ENCODE peak calls at places on chromosomes 11 and 22, in seven cellular contexts. H is astrocyte; Q is AG10803; J is CD8-positive, alpha-beta T cell; S is A549; U is astrocyte of the spinal cord; N is cardiac muscle cell. E is an unnamed sample.

GRCh38 chr11:46336781-46337180 is 10.5 kb upstream of the DGKZ start:
- DNase-seq in H (peak), Q (peak), J (no peak), S (no peak), U (no peak), N (no peak), E (no peak)

GRCh38 chr11:71425851-71426250 is 22.3 kb downstream of the DHCR7 start:
- DNase-seq in H (no peak), Q (no peak), J (no peak), S (no peak), U (no peak), N (no peak), E (no peak)

GRCh38 chr11:58592760-58593472 is 14.1 kb downstream of the ZFP91 start:
- DNase-seq in H (no peak), Q (no peak), J (no peak), S (no peak), U (no peak), N (no peak), E (no peak)

GRCh38 chr22:45540122-45540521 is 37.4 kb downstream of the FBLN1 start:
- DNase-seq in H (no peak), Q (no peak), J (no peak), S (no peak), U (peak), N (no peak), E (no peak)

GRCh38 chr22:45584121-45584570 is 81.5 kb downstream of the FBLN1 start:
- DNase-seq in H (peak), Q (peak), J (no peak), S (peak), U (no peak), N (no peak), E (no peak)

GRCh38 chr22:44438056-44438455 is 60.0 kb downstream of the RTL6 start:
- DNase-seq in H (no peak), Q (no peak), J (no peak), S (no peak), U (no peak), N (no peak), E (peak)

GRCh38 chr11:79439893-79440450 is 858 bp downstream of the TENM4 start:
- DNase-seq in H (peak), Q (no peak), J (no peak), S (no peak), U (peak), N (peak), E (no peak)

GRCh38 chr11:10197091-10197490 is 96.9 kb downstream of the SBF2 start:
- DNase-seq in H (no peak), Q (peak), J (no peak), S (no peak), U (no peak), N (no peak), E (no peak)

GRCh38 chr22:25700996-25701815 is 40.8 kb upstream of the MYO18B start:
- DNase-seq in H (peak), Q (peak), J (no peak), S (no peak), U (peak), N (peak), E (peak)

GRCh38 chr22:36352775-36353507 is 34.8 kb downstream of the MYH9 start:
- DNase-seq in H (peak), Q (no peak), J (peak), S (peak), U (peak), N (no peak), E (no peak)

GRCh38 chr11:111777094-111778046 is 11.2 kb upstream of the PPP2R1B start:
- DNase-seq in H (peak), Q (peak), J (peak), S (peak), U (peak), N (peak), E (no peak)

GRCh38 chr22:37696657-37697539 is at the start of gene TRIOBP:
- DNase-seq in H (peak), Q (peak), J (peak), S (peak), U (peak), N (peak), E (peak)

GRCh38 chr11:89381094-89381493 is 110.1 kb downstream of the NOX4 start:
- DNase-seq in H (peak), Q (peak), J (no peak), S (peak), U (peak), N (no peak), E (no peak)

GRCh38 chr11:70501026-70501901 is 102.9 kb downstream of the CTTN start:
- DNase-seq in H (no peak), Q (peak), J (no peak), S (no peak), U (no peak), N (no peak), E (peak)

GRCh38 chr22:31818481-31819392 is 64.9 kb downstream of the DEPDC5 start:
- DNase-seq in H (peak), Q (peak), J (no peak), S (peak), U (peak), N (no peak), E (no peak)

GRCh38 chr11:124648610-124649009 is 24.9 kb downstream of the SIAE start:
- DNase-seq in H (no peak), Q (no peak), J (no peak), S (no peak), U (no peak), N (no peak), E (no peak)

GRCh38 chr11:130549393-130549999 is 101.1 kb downstream of the ADAMTS15 start:
- DNase-seq in H (no peak), Q (no peak), J (no peak), S (peak), U (no peak), N (no peak), E (no peak)

GRCh38 chr22:30783021-30783420 is 88.3 kb downstream of the OSBP2 start:
- DNase-seq in H (no peak), Q (no peak), J (no peak), S (no peak), U (no peak), N (no peak), E (no peak)

GRCh38 chr22:47294222-47294532 is 531.7 kb downstream of the TBC1D22A start:
- DNase-seq in H (peak), Q (peak), J (no peak), S (peak), U (peak), N (no peak), E (peak)

GRCh38 chr22:29994941-29995340 is 85.3 kb upstream of the HORMAD2 start:
- DNase-seq in H (peak), Q (peak), J (no peak), S (peak), U (peak), N (no peak), E (peak)

GRCh38 chr11:32107647-32108046 is 16.8 kb downstream of the RCN1 start:
- DNase-seq in H (no peak), Q (no peak), J (no peak), S (no peak), U (no peak), N (no peak), E (no peak)

GRCh38 chr22:45459235-45459634 is 43.4 kb upstream of the FBLN1 start:
- DNase-seq in H (no peak), Q (no peak), J (no peak), S (no peak), U (no peak), N (no peak), E (no peak)

GRCh38 chr22:24525416-24526037 is 29.4 kb downstream of the GUCD1 start:
- DNase-seq in H (peak), Q (peak), J (peak), S (peak), U (peak), N (peak), E (peak)

GRCh38 chr11:95849087-95849825 is 59.0 kb downstream of the CEP57 start:
- DNase-seq in H (peak), Q (peak), J (peak), S (peak), U (peak), N (peak), E (peak)

GRCh38 chr22:20575724-20576444 is 68.5 kb downstream of the MED15 start:
- DNase-seq in H (no peak), Q (no peak), J (no peak), S (no peak), U (no peak), N (no peak), E (no peak)

GRCh38 chr22:49017769-49018330 is 809.8 kb downstream of the BRD1 start:
- DNase-seq in H (no peak), Q (no peak), J (peak), S (no peak), U (no peak), N (no peak), E (no peak)

GRCh38 chr11:72821221-72821919 is 7.2 kb downstream of the ATG16L2 start:
- DNase-seq in H (no peak), Q (no peak), J (no peak), S (no peak), U (no peak), N (no peak), E (peak)

GRCh38 chr22:49570032-49570848 is 257.4 kb downstream of the BRD1 start:
- DNase-seq in H (no peak), Q (no peak), J (no peak), S (no peak), U (no peak), N (no peak), E (no peak)

GRCh38 chr22:19038728-19039447 is 83.3 kb downstream of the DGCR2 start:
- DNase-seq in H (no peak), Q (no peak), J (no peak), S (no peak), U (no peak), N (no peak), E (no peak)

GRCh38 chr11:24609778-24610177 is 112.9 kb downstream of the LUZP2 start:
- DNase-seq in H (no peak), Q (no peak), J (no peak), S (no peak), U (no peak), N (no peak), E (no peak)

GRCh38 chr22:20235453-20235991 is 32.6 kb downstream of the RTN4R start:
- DNase-seq in H (no peak), Q (no peak), J (no peak), S (no peak), U (no peak), N (no peak), E (no peak)

GRCh38 chr22:25410849-25411248 is 153.6 kb upstream of the GRK3 start:
- DNase-seq in H (no peak), Q (no peak), J (no peak), S (no peak), U (no peak), N (no peak), E (no peak)

GRCh38 chr11:3126901-3127691 is 38.0 kb downstream of the OSBPL5 start:
- DNase-seq in H (no peak), Q (no peak), J (no peak), S (no peak), U (no peak), N (no peak), E (no peak)

GRCh38 chr11:99260696-99261095 is 239.9 kb downstream of the CNTN5 start:
- DNase-seq in H (peak), Q (no peak), J (no peak), S (peak), U (no peak), N (no peak), E (no peak)

GRCh38 chr22:46069518-46070214 is 80.7 kb upstream of the PPARA start:
- DNase-seq in H (peak), Q (peak), J (no peak), S (peak), U (peak), N (no peak), E (no peak)

GRCh38 chr22:38987171-38987895 is 5.2 kb downstream of the APOBEC3B start:
- DNase-seq in H (no peak), Q (no peak), J (no peak), S (no peak), U (no peak), N (no peak), E (no peak)

GRCh38 chr11:123166095-123166559 is 28.9 kb downstream of the CLMP start:
- DNase-seq in H (peak), Q (peak), J (no peak), S (peak), U (peak), N (peak), E (peak)

GRCh38 chr11:45658292-45658991 is 7.0 kb downstream of the CHST1 start:
- DNase-seq in H (peak), Q (peak), J (no peak), S (no peak), U (peak), N (peak), E (peak)

GRCh38 chr11:36069576-36070214 is 125.8 kb downstream of the LDLRAD3 start:
- DNase-seq in H (no peak), Q (no peak), J (no peak), S (no peak), U (no peak), N (peak), E (peak)
- TF ChIP-seq CTCF in H (no peak), Q (no peak), J (no peak), S (no peak), U (no peak), N (no peak), E (peak)

GRCh38 chr11:14306481-14306880 is 52.5 kb downstream of the RRAS2 start:
- DNase-seq in H (no peak), Q (no peak), J (no peak), S (peak), U (no peak), N (no peak), E (no peak)
- TF ChIP-seq CTCF in H (no peak), Q (no peak), J (no peak), S (no peak), U (no peak), N (no peak), E (peak)

GRCh38 chr11:76579047-76579751 is 91.3 kb downstream of the LRRC32 start:
- DNase-seq in H (no peak), Q (no peak), J (no peak), S (no peak), U (peak), N (no peak), E (no peak)
- TF ChIP-seq CTCF in H (no peak), Q (no peak), J (no peak), S (no peak), U (peak), N (peak), E (no peak)

GRCh38 chr11:65036931-65037330 is 4.1 kb upstream of the SAC3D1 start:
- DNase-seq in H (no peak), Q (no peak), J (no peak), S (no peak), U (no peak), N (no peak), E (no peak)
- TF ChIP-seq CTCF in H (no peak), Q (no peak), J (no peak), S (no peak), U (no peak), N (no peak), E (no peak)

GRCh38 chr11:108125126-108125525 is 3.8 kb downstream of the ACAT1 start:
- DNase-seq in H (no peak), Q (no peak), J (no peak), S (no peak), U (no peak), N (no peak), E (no peak)

GRCh38 chr11:108122166-108122628 is 830 bp downstream of the ACAT1 start:
- DNase-seq in H (peak), Q (peak), J (no peak), S (peak), U (peak), N (no peak), E (no peak)

GRCh38 chr11:108117746-108118371 is 3.5 kb upstream of the ACAT1 start:
- DNase-seq in H (peak), Q (peak), J (no peak), S (peak), U (peak), N (peak), E (no peak)

GRCh38 chr11:108115495-108116140 is 5.7 kb upstream of the ACAT1 start:
- DNase-seq in H (peak), Q (peak), J (no peak), S (peak), U (peak), N (peak), E (no peak)

GRCh38 chr11:108121274-108122155 is at the start of gene ACAT1:
- DNase-seq in H (peak), Q (peak), J (peak), S (peak), U (peak), N (peak), E (peak)
- TF ChIP-seq CTCF in H (no peak), Q (peak), J (no peak), S (no peak), U (peak), N (no peak), E (peak)

DNA sequence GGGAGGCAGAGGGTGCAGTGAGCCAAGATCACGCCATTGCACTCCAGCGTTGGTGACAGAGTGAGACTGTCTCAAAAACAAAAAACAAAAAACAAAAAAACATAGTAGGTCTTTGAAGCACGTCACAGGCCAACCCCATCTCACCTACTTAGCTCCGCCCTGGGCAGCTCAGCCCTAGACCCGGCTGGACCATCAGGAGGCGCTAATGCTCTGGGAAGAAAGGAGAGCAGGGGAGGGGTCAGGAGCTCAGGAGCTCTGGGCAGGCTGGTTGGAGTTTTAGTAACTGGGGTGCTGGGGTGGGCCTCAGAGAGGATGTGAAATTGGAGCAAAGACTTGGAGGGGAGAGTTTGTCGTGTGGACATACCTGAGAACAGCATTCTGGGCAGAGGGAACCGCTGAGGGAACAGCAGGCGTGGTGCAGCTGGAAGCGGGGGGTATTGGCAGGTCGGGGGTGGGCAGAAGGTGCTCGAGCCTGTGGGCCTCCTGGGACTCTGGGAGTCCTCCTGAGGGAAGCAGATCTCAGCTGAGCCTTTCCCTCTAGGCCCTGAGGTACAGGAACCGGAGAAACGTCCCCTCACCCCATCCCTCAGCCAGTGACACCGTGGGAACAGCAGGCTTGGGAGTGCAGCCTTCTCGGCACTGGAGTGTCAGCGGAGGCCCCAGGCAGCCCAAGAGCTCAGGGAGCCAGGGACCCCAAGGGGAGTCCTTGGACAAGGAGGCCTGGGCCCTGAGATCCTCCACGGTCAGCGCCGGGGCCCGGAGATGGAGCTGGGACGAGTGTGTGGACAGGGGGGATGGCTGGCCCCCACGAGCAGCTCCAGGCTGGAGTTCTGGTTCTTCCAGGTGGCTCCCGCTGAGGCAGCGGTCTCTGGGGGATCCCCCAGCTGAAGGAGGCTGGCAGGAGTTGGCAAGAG is 2.2 kb upstream of the RPS6KA4 start:
- DNase-seq in H (no peak), Q (peak), J (no peak), S (peak), U (peak), N (peak), E (peak)
- TF ChIP-seq CTCF in H (peak), Q (peak), J (no peak), S (peak), U (peak), N (peak), E (peak)

GRCh38 chr11:128653828-128654231 is 40.0 kb upstream of the FLI1 start:
- DNase-seq in H (peak), Q (peak), J (no peak), S (peak), U (peak), N (no peak), E (no peak)
- TF ChIP-seq CTCF in H (no peak), Q (no peak), J (no peak), S (no peak), U (no peak), N (no peak), E (no peak)